ENCODE peak calls at places on chromosomes 11 and 22, in seven cellular contexts. Z is activated CD4-positive, alpha-beta T cell treated with anti-CD3 and anti-CD28 coated beads for 36 hours; D is retinal pigment epithelial cell; F is AG09309; Y is Kasumi-1; R is HCEC 1CT; G is cardiac fibroblast. Q is an unnamed sample.

GRCh38 chr11:10601722-10602281 is 33.3 kb upstream of the LYVE1 start:
- DNase-seq in Z (no peak), D (no peak), F (no peak), Y (no peak), G (no peak), R (no peak), Q (peak; percentile 47)

GRCh38 chr11:97722721-97723120 is 1298.0 kb upstream of the CNTN5 start:
- DNase-seq in Y (no peak), F (no peak), R (no peak), Z (no peak), D (no peak), G (no peak), Q (peak; percentile 81)

GRCh38 chr22:44776535-44777363 is 24.4 kb downstream of the ARHGAP8 start:
- DNase-seq in Y (no peak), Z (no peak), D (no peak), R (no peak), G (no peak), F (no peak), Q (no peak)

GRCh38 chr11:95338430-95338991 is 107.5 kb upstream of the SESN3 start:
- DNase-seq in F (no peak), Y (no peak), R (no peak), Z (peak; percentile 23), D (peak; percentile 36), G (peak; percentile 62), Q (no peak)

GRCh38 chr11:102582140-102582539 is 43.0 kb downstream of the MMP20 start:
- DNase-seq in D (no peak), G (no peak), F (no peak), R (no peak), Z (no peak), Y (no peak), Q (no peak)

GRCh38 chr22:44133901-44134511 is 46.7 kb upstream of the PARVG start:
- DNase-seq in R (no peak), D (no peak), G (peak; percentile 18), Z (no peak), Y (no peak), F (peak; percentile 44), Q (no peak)

GRCh38 chr11:58924230-58924629 is 15.1 kb upstream of the GLYATL1 start:
- DNase-seq in G (no peak), F (no peak), D (no peak), Y (no peak), R (no peak), Z (no peak), Q (no peak)

GRCh38 chr11:32386770-32387377 is 48.5 kb downstream of the WT1 start:
- DNase-seq in Z (no peak), R (peak; percentile 81), Y (peak; percentile 56), F (no peak), D (no peak), G (peak; percentile 65), Q (peak; percentile 88)

GRCh38 chr11:86743223-86744118 is 56.9 kb upstream of the PRSS23 start:
- DNase-seq in R (peak; percentile 99), Z (peak; percentile 76), Y (peak; percentile 21), F (peak; percentile 91), D (peak; percentile 96), G (peak; percentile 99), Q (peak; percentile 91)

GRCh38 chr11:9565822-9566560 is 7.5 kb upstream of the WEE1 start:
- DNase-seq in F (peak; percentile 100), D (peak; percentile 100), R (peak; percentile 100), Z (peak; percentile 77), G (peak; percentile 100), Y (peak; percentile 14), Q (peak; percentile 98)

GRCh38 chr11:76740772-76741171 is 42.4 kb upstream of the TSKU start:
- DNase-seq in D (no peak), F (no peak), R (no peak), Z (no peak), Y (no peak), G (no peak), Q (no peak)

GRCh38 chr11:64263021-64263946 is 12.0 kb downstream of the PLCB3 start:
- DNase-seq in G (peak; percentile 69), F (no peak), R (peak; percentile 28), D (no peak), Y (peak; percentile 25), Z (no peak), Q (peak; percentile 93)

GRCh38 chr11:58028687-58029411 is 1.9 kb upstream of the OR6Q1 start:
- DNase-seq in G (peak; percentile 28), R (peak; percentile 37), F (peak; percentile 38), D (no peak), Z (no peak), Y (peak; percentile 34), Q (no peak)

GRCh38 chr11:94737171-94737611 is 31.0 kb upstream of the AMOTL1 start:
- DNase-seq in G (peak; percentile 25), Y (no peak), D (peak; percentile 34), F (no peak), Z (no peak), R (peak; percentile 50), Q (no peak)

GRCh38 chr11:121446752-121447156 is 5.4 kb upstream of the SORL1 start:
- DNase-seq in D (no peak), G (peak; percentile 7), Z (no peak), F (no peak), Y (peak; percentile 64), R (peak; percentile 3), Q (peak; percentile 88)

GRCh38 chr11:76436020-76436419 is 8.8 kb upstream of the EMSY start:
- DNase-seq in R (peak; percentile 4), Z (no peak), F (no peak), Y (no peak), D (no peak), G (peak; percentile 7), Q (no peak)

GRCh38 chr11:8267831-8268529 is 4.3 kb upstream of the LMO1 start:
- DNase-seq in F (no peak), Z (peak; percentile 52), Y (no peak), R (no peak), G (no peak), D (no peak), Q (peak; percentile 57)

GRCh38 chr11:10993186-10993585 is 135.3 kb upstream of the ZBED5 start:
- DNase-seq in Z (no peak), Y (no peak), F (no peak), G (peak; percentile 11), R (peak; percentile 24), D (no peak), Q (no peak)

GRCh38 chr11:69638941-69639681 is 1.8 kb upstream of the CCND1 start:
- DNase-seq in Z (peak; percentile 49), G (peak; percentile 98), F (peak; percentile 89), D (peak; percentile 91), Y (peak; percentile 90), R (peak; percentile 98), Q (peak; percentile 99)

GRCh38 chr11:115476463-115477286 is 27.5 kb downstream of the CADM1 start:
- DNase-seq in F (no peak), Y (no peak), Z (no peak), D (no peak), R (no peak), G (no peak), Q (no peak)

GRCh38 chr11:111603633-111604130 is 1.4 kb downstream of the SIK2 start:
- DNase-seq in D (no peak), R (no peak), F (no peak), Y (no peak), Z (no peak), G (peak; percentile 15), Q (no peak)

GRCh38 chr22:49491726-49492125 is 335.9 kb downstream of the BRD1 start:
- DNase-seq in F (no peak), D (no peak), R (no peak), G (no peak), Y (no peak), Z (no peak), Q (no peak)

GRCh38 chr11:34104680-34105078 is 750 bp upstream of the NAT10 start:
- DNase-seq in R (no peak), G (no peak), F (no peak), D (no peak), Z (no peak), Y (no peak), Q (no peak)

GRCh38 chr11:117924631-117925170 is 4.5 kb downstream of the TMPRSS13 start:
- DNase-seq in R (no peak), Z (no peak), F (no peak), D (no peak), Y (no peak), G (no peak), Q (no peak)

GRCh38 chr11:116329354-116330090 is 443.3 kb downstream of the BUD13 start:
- DNase-seq in F (no peak), G (no peak), Y (no peak), R (no peak), D (no peak), Z (no peak), Q (no peak)

GRCh38 chr11:37496196-37496595 is 898.2 kb upstream of the RAG2 start:
- DNase-seq in F (no peak), D (no peak), Z (no peak), R (no peak), Y (no peak), G (peak; percentile 6), Q (no peak)

GRCh38 chr11:45472713-45473317 is 186.7 kb upstream of the SYT13 start:
- DNase-seq in Z (no peak), G (no peak), Y (no peak), R (no peak), F (no peak), D (no peak), Q (no peak)

GRCh38 chr11:46879056-46879585 is 33.0 kb upstream of the CKAP5 start:
- DNase-seq in R (no peak), G (no peak), F (no peak), D (no peak), Y (no peak), Z (no peak), Q (no peak)

GRCh38 chr11:87803748-87804147 is 371.5 kb downstream of the RAB38 start:
- DNase-seq in F (no peak), D (no peak), R (no peak), Y (no peak), Z (no peak), G (no peak), Q (no peak)

GRCh38 chr22:47225931-47226633 is 463.6 kb downstream of the TBC1D22A start:
- DNase-seq in F (no peak), D (no peak), Y (no peak), Z (no peak), G (no peak), R (no peak), Q (no peak)

GRCh38 chr22:17194213-17194612 is 25.0 kb downstream of the ADA2 start:
- DNase-seq in F (no peak), G (no peak), Y (no peak), Z (no peak), D (no peak), R (no peak), Q (no peak)

GRCh38 chr11:1290052-1291040 is 19.1 kb downstream of the TOLLIP start:
- DNase-seq in F (no peak), Z (no peak), Y (no peak), D (no peak), R (no peak), G (no peak), Q (no peak)

GRCh38 chr11:19951558-19952083 is 208.7 kb downstream of the DBX1 start:
- DNase-seq in D (no peak), F (no peak), G (peak; percentile 72), Y (peak; percentile 26), Z (no peak), R (peak; percentile 35), Q (no peak)

GRCh38 chr11:129322941-129323340 is 52.7 kb upstream of the BARX2 start:
- DNase-seq in G (no peak), D (no peak), Z (no peak), F (no peak), Y (no peak), R (no peak), Q (peak; percentile 81)

GRCh38 chr11:80638296-80638695 is 1197.5 kb upstream of the TENM4 start:
- DNase-seq in D (no peak), Y (no peak), Z (no peak), R (no peak), G (no peak), F (no peak), Q (no peak)

GRCh38 chr11:115670538-115671200 is 166.5 kb upstream of the CADM1 start:
- DNase-seq in D (no peak), Y (no peak), R (no peak), Z (no peak), F (no peak), G (no peak), Q (no peak)

GRCh38 chr11:88303037-88303436 is 34.5 kb downstream of the CTSC start:
- DNase-seq in R (no peak), D (no peak), F (no peak), Z (no peak), G (no peak), Y (no peak), Q (no peak)

GRCh38 chr11:95512682-95513081 is 276.9 kb downstream of the FAM76B start:
- DNase-seq in F (peak; percentile 69), Y (no peak), G (peak; percentile 90), Z (no peak), R (peak; percentile 94), D (peak; percentile 43), Q (peak; percentile 88)